ENCODE peak calls at places on chromosomes 4 and X, in eight cellular contexts. D, A, C, I, P, Q, J and X are unnamed samples.
A peak's percentile ranks its signal among the peaks of the same experiment; 100 is the strongest.

GRCh38 chr4:141304346-141304745 is 83.7 kb downstream of the ZNF330 start:
- DNase-seq in D (no peak), A (no peak), C (no peak), I (no peak), P (no peak), Q (no peak), J (no peak), X (no peak)

GRCh38 chr4:128241425-128241913 is 46.1 kb downstream of the PGRMC2 start:
- DNase-seq in D (no peak), A (no peak), C (no peak), I (no peak), P (no peak), Q (no peak), J (peak; percentile 96), X (peak; percentile 100)

GRCh38 chr4:150769235-150769634 is 187.3 kb downstream of the MAB21L2 start:
- DNase-seq in D (no peak), A (no peak), C (no peak), I (no peak), P (no peak), Q (no peak), J (peak; percentile 71), X (peak; percentile 79)

GRCh38 chr4:2105559-2105958 is 46.4 kb downstream of the NAT8L start:
- DNase-seq in D (no peak), A (no peak), C (no peak), I (no peak), P (no peak), Q (no peak), J (peak; percentile 30), X (peak; percentile 82)

GRCh38 chr4:188042191-188042590 is 46.6 kb downstream of the ZFP42 start:
- DNase-seq in D (no peak), A (no peak), C (no peak), I (no peak), P (no peak), Q (no peak), J (no peak), X (no peak)

GRCh38 chrX:68415289-68415688 is 18.0 kb downstream of the OPHN1 start:
- DNase-seq in D (no peak), A (no peak), C (no peak), I (no peak), P (no peak), Q (no peak), J (peak; percentile 51), X (peak; percentile 66)

GRCh38 chr4:41785665-41786064 is 37.1 kb upstream of the PHOX2B start:
- DNase-seq in D (no peak), A (no peak), C (no peak), I (no peak), P (no peak), Q (no peak), J (no peak), X (no peak)

GRCh38 chr4:38686682-38687081 is 22.7 kb downstream of the KLF3 start:
- DNase-seq in D (no peak), A (no peak), C (no peak), I (no peak), P (no peak), Q (no peak), J (no peak), X (no peak)

GRCh38 chr4:110163327-110164070 is 34.9 kb downstream of the ELOVL6 start:
- DNase-seq in D (no peak), A (no peak), C (no peak), I (no peak), P (no peak), Q (no peak), J (peak; percentile 63), X (peak; percentile 83)

GRCh38 chrX:45851434-45851991 is 650.8 kb upstream of the DIPK2B start:
- DNase-seq in D (no peak), A (peak; percentile 12), C (peak; percentile 49), I (no peak), P (no peak), Q (peak; percentile 53), J (peak; percentile 74), X (peak; percentile 50)

GRCh38 chr4:147175460-147176025 is 229.9 kb upstream of the TTC29 start:
- DNase-seq in D (no peak), A (no peak), C (no peak), I (no peak), P (no peak), Q (no peak), J (no peak), X (no peak)